ENCODE peak calls at places on chromosomes 11 and 22, in six cellular contexts. One of them, this sample, is unnamed.

GRCh38 chr11:27496461-27496860 is 10.1 kb downstream of the LIN7C start:
- DNase-seq in GM12891: no peak
- DNase-seq in GM12878: no peak
- DNase-seq in HepG2: no peak
- DNase-seq in H1: no peak
- DNase-seq in K562: no peak
- DNase-seq in this sample: no peak

GRCh38 chr11:95674669-95675358 is 114.8 kb downstream of the FAM76B start:
- DNase-seq in GM12891: no peak
- DNase-seq in GM12878: no peak
- DNase-seq in HepG2: no peak
- DNase-seq in K562: no peak
- DNase-seq in H1: no peak
- DNase-seq in this sample: no peak

GRCh38 chr11:83816572-83817187 is 530.5 kb upstream of the CCDC90B start:
- DNase-seq in K562: peak; percentile 15
- DNase-seq in H1: no peak
- DNase-seq in HepG2: peak; percentile 9
- DNase-seq in GM12891: no peak
- DNase-seq in GM12878: no peak
- DNase-seq in this sample: no peak

GRCh38 chr11:121967131-121967689 is 148.8 kb downstream of the BLID start:
- DNase-seq in H1: no peak
- DNase-seq in K562: no peak
- DNase-seq in GM12878: no peak
- DNase-seq in HepG2: no peak
- DNase-seq in GM12891: no peak
- DNase-seq in this sample: no peak

GRCh38 chr11:126561327-126561893 is 205.9 kb downstream of the ST3GAL4 start:
- DNase-seq in HepG2: peak; percentile 34
- DNase-seq in H1: peak; percentile 80
- DNase-seq in K562: peak; percentile 47
- DNase-seq in GM12891: peak; percentile 30
- DNase-seq in GM12878: no peak
- DNase-seq in this sample: no peak

GRCh38 chr22:19817561-19818263 is 37.0 kb downstream of the GNB1L start:
- DNase-seq in GM12878: no peak
- DNase-seq in GM12891: peak; percentile 10
- DNase-seq in H1: peak; percentile 41
- DNase-seq in K562: no peak
- DNase-seq in HepG2: no peak
- DNase-seq in this sample: no peak

GRCh38 chr22:44312766-44313165 is at the start of gene SHISAL1:
- DNase-seq in GM12891: no peak
- DNase-seq in H1: no peak
- DNase-seq in HepG2: no peak
- DNase-seq in K562: no peak
- DNase-seq in GM12878: no peak
- DNase-seq in this sample: no peak

GRCh38 chr22:19722175-19722914 is 994 bp upstream of the GP1BB start:
- DNase-seq in H1: peak; percentile 76
- DNase-seq in K562: peak; percentile 94
- DNase-seq in GM12878: no peak
- DNase-seq in GM12891: no peak
- DNase-seq in HepG2: no peak
- DNase-seq in this sample: no peak

GRCh38 chr11:58024601-58025091 is 965 bp downstream of the OR9Q1 start:
- DNase-seq in H1: no peak
- DNase-seq in GM12891: no peak
- DNase-seq in HepG2: no peak
- DNase-seq in GM12878: no peak
- DNase-seq in K562: no peak
- DNase-seq in this sample: no peak

GRCh38 chr11:104897891-104898684 is at the start of gene CASP12:
- DNase-seq in H1: no peak
- DNase-seq in HepG2: no peak
- DNase-seq in K562: no peak
- DNase-seq in GM12891: no peak
- DNase-seq in GM12878: no peak
- DNase-seq in this sample: no peak

GRCh38 chr11:13462311-13462927 is 603 bp downstream of the BTBD10 start:
- DNase-seq in GM12878: no peak
- DNase-seq in K562: peak; percentile 51
- DNase-seq in H1: peak; percentile 84
- DNase-seq in GM12891: no peak
- DNase-seq in HepG2: peak; percentile 31
- DNase-seq in this sample: no peak

GRCh38 chr11:61910473-61911123 is 6.8 kb downstream of the RAB3IL1 start:
- DNase-seq in H1: no peak
- DNase-seq in GM12878: no peak
- DNase-seq in GM12891: no peak
- DNase-seq in HepG2: no peak
- DNase-seq in K562: no peak
- DNase-seq in this sample: no peak

GRCh38 chr11:93689166-93689734 is 27.8 kb downstream of the CEP295 start:
- DNase-seq in HepG2: no peak
- DNase-seq in K562: no peak
- DNase-seq in GM12878: no peak
- DNase-seq in H1: no peak
- DNase-seq in GM12891: no peak
- DNase-seq in this sample: no peak

GRCh38 chr22:40525250-40525884 is 111.2 kb downstream of the MRTFA start:
- DNase-seq in K562: peak; percentile 26
- DNase-seq in H1: peak; percentile 71
- DNase-seq in HepG2: peak; percentile 31
- DNase-seq in GM12878: no peak
- DNase-seq in GM12891: no peak
- DNase-seq in this sample: no peak

GRCh38 chr11:61826930-61827572 is 1.0 kb upstream of the FADS2 start:
- DNase-seq in K562: no peak
- DNase-seq in H1: peak; percentile 54
- DNase-seq in GM12878: no peak
- DNase-seq in HepG2: no peak
- DNase-seq in GM12891: peak; percentile 31
- DNase-seq in this sample: peak; percentile 42

GRCh38 chr11:59849129-59849528 is 3.8 kb upstream of the CBLIF start:
- DNase-seq in H1: no peak
- DNase-seq in GM12891: no peak
- DNase-seq in GM12878: no peak
- DNase-seq in HepG2: no peak
- DNase-seq in K562: no peak
- DNase-seq in this sample: no peak

DNA sequence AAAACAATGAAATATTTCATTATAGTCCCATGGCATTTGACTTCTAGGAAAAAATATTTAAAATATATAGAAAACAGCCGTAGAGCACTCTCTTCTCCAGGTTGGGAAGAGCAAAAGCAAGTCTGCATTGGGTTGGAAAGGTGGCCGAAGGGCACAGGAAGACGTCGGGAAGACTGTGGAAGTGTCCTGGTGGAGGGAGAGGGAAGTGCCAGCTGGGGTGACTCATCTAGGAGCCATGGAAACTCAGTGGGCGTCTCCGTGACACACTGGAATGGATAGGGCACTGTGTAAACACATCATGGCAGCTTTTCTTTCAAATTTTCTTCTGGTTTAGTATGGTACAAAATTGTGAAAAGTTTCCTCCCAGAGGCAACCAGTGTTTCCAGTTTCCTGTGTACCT is 12.7 kb downstream of the GTPBP1 start:
- DNase-seq in K562: no peak
- DNase-seq in HepG2: peak; percentile 47
- DNase-seq in GM12891: no peak
- DNase-seq in H1: no peak
- DNase-seq in GM12878: no peak
- DNase-seq in this sample: no peak
- TF ChIP-seq POLR2AphosphoS5 in K562: no peak
- TF ChIP-seq POLR2AphosphoS5 in HepG2: no peak
- TF ChIP-seq POLR2AphosphoS5 in GM12891: no peak
- TF ChIP-seq POLR2AphosphoS5 in H1: no peak
- TF ChIP-seq POLR2AphosphoS5 in GM12878: no peak
- TF ChIP-seq POLR2AphosphoS5 in this sample: no peak

GRCh38 chr11:12085371-12086251 is 24.8 kb upstream of the MICAL2 start:
- DNase-seq in HepG2: peak; percentile 77
- DNase-seq in K562: no peak
- DNase-seq in GM12878: no peak
- DNase-seq in H1: no peak
- DNase-seq in GM12891: no peak
- DNase-seq in this sample: no peak
- TF ChIP-seq TAF1 in HepG2: no peak
- TF ChIP-seq TAF1 in K562: no peak
- TF ChIP-seq TAF1 in GM12878: no peak
- TF ChIP-seq TAF1 in H1: no peak
- TF ChIP-seq TAF1 in GM12891: no peak
- TF ChIP-seq TAF1 in this sample: no peak

GRCh38 chr11:76880314-76880713 is 19.6 kb downstream of the ACER3 start:
- DNase-seq in GM12878: no peak
- DNase-seq in HepG2: no peak
- DNase-seq in H1: no peak
- DNase-seq in GM12891: no peak
- DNase-seq in K562: no peak
- DNase-seq in this sample: no peak
- TF ChIP-seq POLR2A in GM12878: no peak
- TF ChIP-seq POLR2A in HepG2: no peak
- TF ChIP-seq POLR2A in H1: no peak
- TF ChIP-seq POLR2A in GM12891: no peak
- TF ChIP-seq POLR2A in K562: no peak
- TF ChIP-seq POLR2A in this sample: no peak

GRCh38 chr11:2931416-2931746 is 2.2 kb upstream of the PHLDA2 start:
- DNase-seq in H1: no peak
- DNase-seq in GM12891: no peak
- DNase-seq in K562: no peak
- DNase-seq in GM12878: no peak
- DNase-seq in HepG2: no peak
- DNase-seq in this sample: no peak

GRCh38 chr11:2929880-2930704 is 872 bp upstream of the PHLDA2 start:
- DNase-seq in GM12878: peak; percentile 11
- DNase-seq in HepG2: peak; percentile 53
- DNase-seq in GM12891: peak; percentile 81
- DNase-seq in H1: peak; percentile 73
- DNase-seq in K562: peak; percentile 74
- DNase-seq in this sample: no peak

GRCh38 chr11:2929511-2929879 is 275 bp upstream of the PHLDA2 start:
- DNase-seq in GM12878: no peak
- DNase-seq in HepG2: no peak
- DNase-seq in K562: peak; percentile 91
- DNase-seq in GM12891: no peak
- DNase-seq in H1: no peak
- DNase-seq in this sample: no peak

GRCh38 chr11:2931771-2932738 is 2.8 kb upstream of the PHLDA2 start:
- DNase-seq in K562: no peak
- DNase-seq in GM12878: no peak
- DNase-seq in HepG2: no peak
- DNase-seq in GM12891: no peak
- DNase-seq in H1: no peak
- DNase-seq in this sample: no peak

GRCh38 chr11:2930705-2931415 is 1.6 kb upstream of the PHLDA2 start:
- DNase-seq in GM12878: peak; percentile 16
- DNase-seq in HepG2: peak; percentile 68
- DNase-seq in GM12891: peak; percentile 67
- DNase-seq in H1: peak; percentile 97
- DNase-seq in K562: peak; percentile 77
- DNase-seq in this sample: no peak
- TF ChIP-seq POLR2AphosphoS5 in GM12878: no peak
- TF ChIP-seq POLR2AphosphoS5 in HepG2: no peak
- TF ChIP-seq POLR2AphosphoS5 in GM12891: no peak
- TF ChIP-seq POLR2AphosphoS5 in H1: peak; percentile 36
- TF ChIP-seq POLR2AphosphoS5 in K562: no peak
- TF ChIP-seq POLR2AphosphoS5 in this sample: no peak